ENCODE peak calls at places on chromosomes 6 and 20, in six cellular contexts. W, G, E, C, V and K are unnamed samples. For H3K4me1, the result is how much of the 10 kb centered on the place peaks cover.

GRCh38 chr6:166707045-166707444 is 80.0 kb upstream of the RPS6KA2 start:
- DNase-seq in G (peak), E (no peak), C (peak), W (peak), V (peak), K (no peak)

GRCh38 chr6:84764332-84765049 is at the start of gene TBX18:
- DNase-seq in W (peak), G (peak), C (peak), E (peak), V (peak), K (peak)

GRCh38 chr6:133286765-133287164 is 45.6 kb downstream of the EYA4 start:
- DNase-seq in W (no peak), C (no peak), G (peak), V (no peak), E (no peak), K (no peak)

GRCh38 chr6:38703949-38704348 is 1.0 kb upstream of the GLO1 start:
- DNase-seq in W (no peak), C (no peak), G (no peak), V (no peak), E (no peak), K (no peak)

GRCh38 chr6:31528821-31529328 is at the start of gene MCCD1:
- DNase-seq in W (no peak), V (no peak), C (peak), G (no peak), E (no peak), K (no peak)

GRCh38 chr6:11865926-11866325 is 87.3 kb upstream of the ADTRP start:
- DNase-seq in C (no peak), V (no peak), W (no peak), G (peak), E (no peak), K (no peak)

GRCh38 chr20:6702144-6702543 is 65.3 kb upstream of the BMP2 start:
- DNase-seq in E (no peak), G (no peak), C (no peak), V (no peak), W (no peak), K (no peak)

GRCh38 chr6:32815115-32815514 is 1.7 kb downstream of the HLA-DOB start:
- DNase-seq in C (no peak), V (no peak), E (no peak), W (no peak), G (peak), K (no peak)

GRCh38 chr6:146345582-146345981 is 198.1 kb upstream of the RAB32 start:
- DNase-seq in W (no peak), C (peak), E (no peak), G (no peak), V (no peak), K (no peak)

GRCh38 chr6:79601020-79601609 is 30.0 kb upstream of the SH3BGRL2 start:
- DNase-seq in C (no peak), G (peak), V (peak), E (no peak), W (no peak), K (no peak)

GRCh38 chr6:13568970-13569369 is 5.4 kb upstream of the SIRT5 start:
- DNase-seq in V (no peak), W (no peak), E (no peak), C (no peak), G (no peak), K (no peak)

GRCh38 chr6:104705095-104705707 is 154.5 kb downstream of the HACE1 start:
- DNase-seq in W (peak), E (peak), V (peak), C (no peak), G (peak), K (no peak)

GRCh38 chr6:17729223-17730077 is 22.7 kb upstream of the NUP153 start:
- DNase-seq in V (no peak), W (no peak), C (peak), G (no peak), E (no peak), K (no peak)

GRCh38 chr6:156984178-156984738 is 207.1 kb downstream of the ARID1B start:
- DNase-seq in G (no peak), E (no peak), W (no peak), V (no peak), C (no peak), K (no peak)

GRCh38 chr20:33023439-33024262 is 7.8 kb upstream of the BPIFB6 start:
- DNase-seq in C (no peak), W (no peak), V (no peak), E (no peak), G (no peak), K (no peak)

GRCh38 chr6:40536442-40536841 is 50.7 kb downstream of the LRFN2 start:
- DNase-seq in G (no peak), E (no peak), W (no peak), V (peak), C (peak), K (no peak)

GRCh38 chr20:44765091-44765490 is 19.4 kb downstream of the KCNK15 start:
- DNase-seq in C (no peak), E (no peak), V (no peak), G (no peak), W (no peak), K (no peak)

GRCh38 chr6:165774903-165775608 is 112.0 kb upstream of the PDE10A start:
- DNase-seq in C (peak), E (peak), G (no peak), V (no peak), W (no peak), K (no peak)

GRCh38 chr6:6705061-6705425 is 116.5 kb downstream of the LY86 start:
- DNase-seq in G (no peak), V (no peak), C (no peak), E (no peak), W (no peak), K (no peak)

GRCh38 chr6:40894962-40895799 is 143.8 kb downstream of the UNC5CL start:
- DNase-seq in V (peak), E (peak), W (peak), C (peak), G (peak), K (peak)

GRCh38 chr20:4470375-4470774 is 251.3 kb upstream of the PRND start:
- DNase-seq in C (no peak), V (no peak), G (peak), E (no peak), W (no peak), K (no peak)

GRCh38 chr6:116954938-116955337 is 77.9 kb downstream of the RFX6 start:
- DNase-seq in C (no peak), E (no peak), W (peak), V (peak), G (no peak), K (no peak)

GRCh38 chr6:163585932-163586437 is 171.5 kb downstream of the QKI start:
- DNase-seq in C (no peak), E (peak), V (peak), W (no peak), G (peak), K (peak)

GRCh38 chr6:163579880-163580295 is 165.4 kb downstream of the QKI start:
- DNase-seq in C (peak), G (peak), V (peak), W (no peak), E (no peak), K (no peak)

GRCh38 chr6:169070506-169071176 is 183.0 kb downstream of the THBS2 start:
- DNase-seq in C (no peak), V (peak), W (peak), E (peak), G (peak), K (peak)

GRCh38 chr6:27966044-27966443 is 9.0 kb downstream of the OR2B6 start:
- DNase-seq in C (no peak), V (no peak), G (no peak), E (no peak), W (no peak), K (no peak)

GRCh38 chr6:30007132-30007764 is 53.8 kb upstream of the POLR1H start:
- DNase-seq in G (no peak), C (peak), W (peak), V (peak), E (no peak), K (no peak)

GRCh38 chr6:10425973-10426780 is 11.3 kb upstream of the TFAP2A start:
- DNase-seq in V (peak), G (no peak), E (no peak), C (peak), W (peak), K (no peak)
- H3K27ac ChIP-seq in V (no peak), G (no peak), E (peak), C (no peak), W (no peak), K (peak)

DNA sequence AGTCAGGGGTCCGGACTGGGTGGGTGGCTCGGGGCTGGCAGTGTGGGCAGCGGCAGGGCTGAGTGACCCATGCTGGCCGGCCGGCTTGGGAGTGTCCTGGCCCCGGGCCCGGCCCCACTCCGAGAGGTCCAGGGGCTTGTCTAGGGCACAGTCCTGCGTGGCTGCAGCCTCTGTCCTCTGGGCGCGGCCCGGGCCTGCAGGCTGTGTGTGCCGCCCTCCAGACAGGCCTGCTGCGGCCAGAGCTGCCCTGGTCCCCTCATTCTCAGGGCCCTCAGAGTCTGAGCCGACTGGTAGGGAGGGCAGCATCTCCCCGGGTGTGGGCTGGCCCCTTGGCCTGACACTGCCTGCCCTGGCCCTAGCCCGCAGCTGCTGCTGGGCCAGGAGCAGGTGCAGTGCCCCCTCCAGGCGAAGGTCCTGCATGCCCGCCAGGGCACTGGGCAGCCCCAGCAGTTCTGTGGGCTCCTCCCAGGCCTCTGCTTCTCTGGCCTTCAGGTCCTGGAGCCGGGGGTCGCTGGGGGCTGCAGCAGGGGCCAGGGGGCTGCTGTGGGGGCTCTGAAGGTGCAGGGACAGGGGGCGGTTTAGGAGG is 6.9 kb upstream of the CABLES2 start:
- DNase-seq in C (peak), G (no peak), W (no peak), E (no peak), V (no peak), K (no peak)
- TF ChIP-seq CTCF in C (peak), G (no peak), W (no peak), E (no peak), V (no peak), K (no peak)

GRCh38 chr6:21882066-21882465 is 288.5 kb downstream of the SOX4 start:
- DNase-seq in E (no peak), W (no peak), G (no peak), V (no peak), C (no peak), K (no peak)
- H3K4me1 ChIP-seq in E (under half), W (under half), G (under half), V (under half), C (under half), K (under half)

DNA sequence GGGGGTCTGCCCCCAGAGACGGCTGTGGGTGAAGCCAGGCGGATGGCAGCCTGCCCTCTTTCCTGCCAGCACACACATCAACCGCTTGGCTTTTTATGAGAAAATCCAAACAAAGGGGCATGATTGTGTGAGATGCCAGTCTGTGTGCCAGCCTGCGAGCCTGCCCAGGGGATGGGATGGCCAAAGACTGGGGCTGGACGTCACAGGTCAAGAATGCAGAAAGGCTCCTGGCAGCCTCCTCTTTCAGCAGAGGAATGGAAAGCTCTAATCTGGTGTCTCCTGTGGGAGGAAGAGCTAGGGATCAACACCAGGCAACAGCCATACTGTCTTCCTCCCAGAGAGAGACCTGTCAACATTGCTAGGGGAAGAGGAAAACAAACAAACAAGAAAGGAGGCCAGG is 15.8 kb downstream of the TUBB2B start:
- DNase-seq in W (no peak), E (no peak), G (no peak), C (peak), V (peak), K (no peak)
- H3K27ac ChIP-seq in W (peak), E (no peak), G (no peak), C (no peak), V (no peak), K (peak)

GRCh38 chr6:34273242-34273805 is 24.5 kb upstream of the SMIM29 start:
- DNase-seq in V (peak), G (peak), E (peak), W (no peak), C (no peak), K (peak)

GRCh38 chr6:34275128-34275804 is 26.5 kb upstream of the SMIM29 start:
- DNase-seq in C (no peak), W (no peak), V (no peak), E (no peak), G (no peak), K (no peak)

GRCh38 chr6:34274129-34274528 is 25.3 kb upstream of the SMIM29 start:
- DNase-seq in G (no peak), E (no peak), W (no peak), C (no peak), V (no peak), K (no peak)

GRCh38 chr6:34276191-34276590 is 27.4 kb upstream of the SMIM29 start:
- DNase-seq in E (no peak), C (no peak), W (no peak), G (no peak), V (no peak), K (no peak)

DNA sequence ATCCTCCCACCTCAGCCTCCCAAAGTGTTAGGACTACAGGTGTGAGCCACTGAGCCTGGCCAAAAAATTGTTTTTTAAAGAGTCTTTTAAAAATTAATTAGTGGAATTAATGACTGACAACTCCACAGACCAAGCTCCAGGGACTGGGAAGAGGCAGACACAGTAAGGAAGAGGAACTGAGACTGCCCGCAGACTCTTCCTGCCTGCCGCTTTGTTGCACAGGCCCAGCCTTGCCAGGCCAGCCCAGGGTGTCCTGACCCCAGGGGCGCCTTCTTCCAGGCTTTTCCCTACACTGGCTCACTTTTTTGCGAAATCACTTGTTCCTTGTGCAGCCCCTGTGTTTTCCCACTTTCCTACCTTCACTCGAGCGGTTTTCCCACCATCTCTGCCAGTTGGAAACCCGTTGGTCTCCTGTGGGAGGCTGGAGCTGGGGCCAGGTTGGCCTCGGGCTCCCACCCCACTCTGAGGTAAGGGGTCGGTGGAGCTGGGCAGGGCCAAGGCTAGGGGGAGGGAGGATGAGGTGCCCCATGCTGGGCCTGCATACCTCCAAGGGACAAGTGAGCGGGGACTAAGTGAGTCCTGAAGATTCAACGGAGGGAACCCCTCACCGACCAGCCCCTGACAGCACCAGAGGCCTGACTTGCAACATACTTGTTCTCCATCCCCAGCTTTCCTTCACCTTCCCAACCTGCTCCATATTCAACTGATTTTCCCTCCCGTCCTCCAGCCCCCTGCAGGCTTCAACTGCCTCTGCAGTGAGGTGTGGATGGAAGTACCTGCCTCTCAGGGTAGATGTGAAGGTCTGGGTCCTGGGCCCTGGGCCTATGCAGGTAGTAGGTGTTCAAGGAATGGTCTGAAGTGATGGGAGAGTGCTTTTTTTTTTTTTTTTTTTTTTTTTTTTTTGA is 23.5 kb upstream of the SMIM29 start:
- DNase-seq in E (no peak), V (peak), W (no peak), C (peak), G (no peak), K (no peak)
- TF ChIP-seq CTCF in E (no peak), V (no peak), W (no peak), C (peak), G (peak), K (no peak)

GRCh38 chr6:34223381-34223963 is 13.2 kb upstream of the HMGA1 start:
- DNase-seq in W (peak), E (no peak), G (no peak), C (no peak), V (peak), K (no peak)
- H3K4me1 ChIP-seq in W (under half), E (under half), G (under half), C (under half), V (under half), K (under half)

GRCh38 chr20:23285536-23285935 is 65.1 kb upstream of the NXT1 start:
- DNase-seq in E (no peak), W (no peak), V (no peak), C (no peak), G (no peak), K (peak)

GRCh38 chr20:23289249-23289648 is 61.3 kb upstream of the NXT1 start:
- DNase-seq in G (no peak), C (peak), W (no peak), V (no peak), E (no peak), K (no peak)

GRCh38 chr20:23286346-23286745 is 64.2 kb upstream of the NXT1 start:
- DNase-seq in W (no peak), C (peak), G (no peak), V (no peak), E (no peak), K (no peak)

GRCh38 chr20:23289724-23290395 is 60.7 kb upstream of the NXT1 start:
- DNase-seq in G (no peak), C (no peak), W (no peak), E (no peak), V (no peak), K (no peak)

DNA sequence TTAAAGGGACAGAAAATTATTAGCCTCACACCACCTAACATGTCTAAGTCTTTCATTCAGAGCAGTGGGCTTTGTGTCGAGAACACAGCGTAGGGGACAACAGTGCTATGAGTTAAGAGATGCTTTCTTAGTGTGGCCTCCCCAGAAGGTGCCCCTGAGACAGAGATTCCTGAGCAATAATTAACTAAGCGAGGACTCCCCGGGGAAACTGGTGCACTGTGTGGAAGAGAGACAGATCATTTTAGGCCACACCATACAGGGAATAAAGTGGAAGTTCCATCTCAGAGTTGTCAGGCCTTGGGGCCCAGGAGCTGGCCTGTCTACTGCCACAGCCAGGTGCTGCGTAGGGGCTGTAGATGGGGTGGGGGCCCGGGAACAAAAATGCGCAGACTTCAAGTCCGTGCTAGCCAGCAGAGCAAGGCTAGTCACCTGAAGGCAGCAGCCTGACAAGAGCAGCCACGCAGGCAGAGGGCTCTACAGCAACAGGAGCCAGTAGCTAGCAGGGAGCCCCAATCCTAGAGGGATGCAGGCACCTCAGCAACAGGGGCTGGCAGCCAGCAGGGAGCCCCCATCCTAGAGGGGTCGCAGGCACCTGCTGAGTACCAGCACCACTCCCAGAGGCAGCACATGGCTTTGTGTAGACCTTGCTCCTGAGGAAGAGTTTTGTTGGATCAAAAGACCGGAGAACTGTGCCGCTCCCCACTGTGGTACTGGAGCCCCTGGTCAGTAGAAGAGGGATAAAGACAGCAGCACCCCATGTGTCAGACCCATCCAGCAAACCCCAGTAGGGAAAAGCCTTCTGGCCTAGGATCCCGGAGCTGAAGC is 63.0 kb upstream of the NXT1 start:
- DNase-seq in G (no peak), V (no peak), E (no peak), C (peak), W (no peak), K (no peak)
- H3K27ac ChIP-seq in G (no peak), V (no peak), E (no peak), C (no peak), W (no peak), K (no peak)